ENCODE peak calls at places on chromosomes 7 and 10, in seven cellular contexts. One of them, this sample, is unnamed.

GRCh38 chr10:44990302-44990655 is 10.4 kb upstream of the ZNF22 start:
- DNase-seq in heart left ventricle: no peak
- DNase-seq in CD8-positive, alpha-beta T cell: no peak
- DNase-seq in lower lobe of right lung: no peak
- DNase-seq in hepatocyte: no peak
- DNase-seq in IMR-90: no peak
- DNase-seq in left ventricle myocardium inferior: no peak
- DNase-seq in this sample: no peak

GRCh38 chr10:34017281-34017680 is 682.8 kb upstream of the NRP1 start:
- DNase-seq in heart left ventricle: no peak
- DNase-seq in CD8-positive, alpha-beta T cell: no peak
- DNase-seq in lower lobe of right lung: no peak
- DNase-seq in hepatocyte: no peak
- DNase-seq in IMR-90: no peak
- DNase-seq in left ventricle myocardium inferior: no peak
- DNase-seq in this sample: no peak

GRCh38 chr10:99537381-99538286 is 4.9 kb downstream of the NKX2-3 start:
- DNase-seq in heart left ventricle: no peak
- DNase-seq in CD8-positive, alpha-beta T cell: no peak
- DNase-seq in lower lobe of right lung: no peak
- DNase-seq in hepatocyte: no peak
- DNase-seq in IMR-90: no peak
- DNase-seq in left ventricle myocardium inferior: no peak
- DNase-seq in this sample: no peak

GRCh38 chr7:129734400-129734799 is 122.9 kb downstream of the NRF1 start:
- DNase-seq in heart left ventricle: no peak
- DNase-seq in CD8-positive, alpha-beta T cell: no peak
- DNase-seq in lower lobe of right lung: no peak
- DNase-seq in hepatocyte: no peak
- DNase-seq in IMR-90: no peak
- DNase-seq in left ventricle myocardium inferior: no peak
- DNase-seq in this sample: no peak

GRCh38 chr10:48604408-48605263 is at the start of gene ARHGAP22:
- DNase-seq in heart left ventricle: peak; percentile 57
- DNase-seq in CD8-positive, alpha-beta T cell: no peak
- DNase-seq in lower lobe of right lung: peak; percentile 56
- DNase-seq in hepatocyte: peak; percentile 32
- DNase-seq in IMR-90: peak; percentile 29
- DNase-seq in left ventricle myocardium inferior: peak; percentile 75
- DNase-seq in this sample: no peak

GRCh38 chr10:28954211-28954610 is 276.9 kb downstream of the BAMBI start:
- DNase-seq in heart left ventricle: no peak
- DNase-seq in CD8-positive, alpha-beta T cell: no peak
- DNase-seq in lower lobe of right lung: no peak
- DNase-seq in hepatocyte: no peak
- DNase-seq in IMR-90: peak; percentile 34
- DNase-seq in left ventricle myocardium inferior: no peak
- DNase-seq in this sample: no peak

GRCh38 chr7:96312502-96312901 is 9.4 kb downstream of the SLC25A13 start:
- DNase-seq in heart left ventricle: no peak
- DNase-seq in CD8-positive, alpha-beta T cell: no peak
- DNase-seq in lower lobe of right lung: no peak
- DNase-seq in hepatocyte: no peak
- DNase-seq in IMR-90: no peak
- DNase-seq in left ventricle myocardium inferior: no peak
- DNase-seq in this sample: no peak

GRCh38 chr10:71460615-71461014 is 63.9 kb downstream of the CDH23 start:
- DNase-seq in heart left ventricle: no peak
- DNase-seq in CD8-positive, alpha-beta T cell: no peak
- DNase-seq in lower lobe of right lung: no peak
- DNase-seq in hepatocyte: no peak
- DNase-seq in IMR-90: no peak
- DNase-seq in left ventricle myocardium inferior: no peak
- DNase-seq in this sample: no peak

GRCh38 chr10:44864042-44864436 is 47.1 kb upstream of the TMEM72 start:
- DNase-seq in heart left ventricle: peak; percentile 49
- DNase-seq in CD8-positive, alpha-beta T cell: no peak
- DNase-seq in lower lobe of right lung: peak; percentile 64
- DNase-seq in hepatocyte: peak; percentile 78
- DNase-seq in IMR-90: no peak
- DNase-seq in left ventricle myocardium inferior: no peak
- DNase-seq in this sample: no peak

GRCh38 chr7:18040196-18040595 is 12.6 kb upstream of the PRPS1L1 start:
- DNase-seq in heart left ventricle: no peak
- DNase-seq in CD8-positive, alpha-beta T cell: no peak
- DNase-seq in lower lobe of right lung: no peak
- DNase-seq in hepatocyte: no peak
- DNase-seq in IMR-90: peak; percentile 90
- DNase-seq in left ventricle myocardium inferior: no peak
- DNase-seq in this sample: no peak

GRCh38 chr7:99625321-99625720 is 8.6 kb downstream of the ZSCAN25 start:
- DNase-seq in heart left ventricle: no peak
- DNase-seq in CD8-positive, alpha-beta T cell: no peak
- DNase-seq in lower lobe of right lung: no peak
- DNase-seq in hepatocyte: no peak
- DNase-seq in IMR-90: no peak
- DNase-seq in left ventricle myocardium inferior: no peak
- DNase-seq in this sample: no peak

GRCh38 chr7:130922206-130923112 is 188.5 kb upstream of the KLF14 start:
- DNase-seq in heart left ventricle: no peak
- DNase-seq in CD8-positive, alpha-beta T cell: no peak
- DNase-seq in lower lobe of right lung: no peak
- DNase-seq in hepatocyte: no peak
- DNase-seq in IMR-90: no peak
- DNase-seq in left ventricle myocardium inferior: no peak
- DNase-seq in this sample: no peak

GRCh38 chr10:18658301-18658991 is 785 bp upstream of the ARL5B start:
- DNase-seq in heart left ventricle: no peak
- DNase-seq in CD8-positive, alpha-beta T cell: no peak
- DNase-seq in lower lobe of right lung: no peak
- DNase-seq in hepatocyte: peak; percentile 40
- DNase-seq in IMR-90: peak; percentile 36
- DNase-seq in left ventricle myocardium inferior: no peak
- DNase-seq in this sample: no peak

GRCh38 chr7:123845823-123846216 is 851 bp downstream of the HYAL4 start:
- DNase-seq in heart left ventricle: no peak
- DNase-seq in CD8-positive, alpha-beta T cell: no peak
- DNase-seq in lower lobe of right lung: no peak
- DNase-seq in hepatocyte: no peak
- DNase-seq in IMR-90: no peak
- DNase-seq in left ventricle myocardium inferior: no peak
- DNase-seq in this sample: no peak

GRCh38 chr10:81101062-81101461 is 563.4 kb downstream of the SH2D4B start:
- DNase-seq in heart left ventricle: no peak
- DNase-seq in CD8-positive, alpha-beta T cell: no peak
- DNase-seq in lower lobe of right lung: no peak
- DNase-seq in hepatocyte: no peak
- DNase-seq in IMR-90: no peak
- DNase-seq in left ventricle myocardium inferior: no peak
- DNase-seq in this sample: no peak

GRCh38 chr7:123022576-123022975 is 27.1 kb upstream of the TAS2R16 start:
- DNase-seq in heart left ventricle: no peak
- DNase-seq in CD8-positive, alpha-beta T cell: no peak
- DNase-seq in lower lobe of right lung: no peak
- DNase-seq in hepatocyte: no peak
- DNase-seq in IMR-90: no peak
- DNase-seq in left ventricle myocardium inferior: no peak
- DNase-seq in this sample: no peak

GRCh38 chr7:137762334-137762733 is 84.4 kb downstream of the DGKI start:
- DNase-seq in heart left ventricle: no peak
- DNase-seq in CD8-positive, alpha-beta T cell: no peak
- DNase-seq in lower lobe of right lung: no peak
- DNase-seq in hepatocyte: no peak
- DNase-seq in IMR-90: no peak
- DNase-seq in left ventricle myocardium inferior: no peak
- DNase-seq in this sample: no peak

GRCh38 chr10:21712975-21713374 is 178.9 kb downstream of the MLLT10 start:
- DNase-seq in heart left ventricle: no peak
- DNase-seq in CD8-positive, alpha-beta T cell: no peak
- DNase-seq in lower lobe of right lung: no peak
- DNase-seq in hepatocyte: no peak
- DNase-seq in IMR-90: no peak
- DNase-seq in left ventricle myocardium inferior: no peak
- DNase-seq in this sample: no peak

GRCh38 chr7:64183126-64183742 is 23.8 kb upstream of the ZNF735 start:
- DNase-seq in heart left ventricle: no peak
- DNase-seq in CD8-positive, alpha-beta T cell: no peak
- DNase-seq in lower lobe of right lung: peak; percentile 54
- DNase-seq in hepatocyte: no peak
- DNase-seq in IMR-90: no peak
- DNase-seq in left ventricle myocardium inferior: no peak
- DNase-seq in this sample: peak; percentile 21

GRCh38 chr7:80432166-80432565 is 79.7 kb downstream of the GNAT3 start:
- DNase-seq in heart left ventricle: no peak
- DNase-seq in CD8-positive, alpha-beta T cell: no peak
- DNase-seq in lower lobe of right lung: no peak
- DNase-seq in hepatocyte: no peak
- DNase-seq in IMR-90: peak; percentile 57
- DNase-seq in left ventricle myocardium inferior: no peak
- DNase-seq in this sample: no peak

GRCh38 chr10:55766212-55766611 is 594.8 kb downstream of the ZWINT start:
- DNase-seq in heart left ventricle: no peak
- DNase-seq in CD8-positive, alpha-beta T cell: no peak
- DNase-seq in lower lobe of right lung: no peak
- DNase-seq in hepatocyte: no peak
- DNase-seq in IMR-90: no peak
- DNase-seq in left ventricle myocardium inferior: no peak
- DNase-seq in this sample: no peak

GRCh38 chr10:3486346-3487065 is 298.5 kb downstream of the KLF6 start:
- DNase-seq in heart left ventricle: no peak
- DNase-seq in CD8-positive, alpha-beta T cell: no peak
- DNase-seq in lower lobe of right lung: peak; percentile 80
- DNase-seq in hepatocyte: peak; percentile 93
- DNase-seq in IMR-90: peak; percentile 57
- DNase-seq in left ventricle myocardium inferior: no peak
- DNase-seq in this sample: no peak

GRCh38 chr7:156327474-156327873 is 313.1 kb upstream of the RNF32 start:
- DNase-seq in heart left ventricle: no peak
- DNase-seq in CD8-positive, alpha-beta T cell: no peak
- DNase-seq in lower lobe of right lung: no peak
- DNase-seq in hepatocyte: no peak
- DNase-seq in IMR-90: no peak
- DNase-seq in left ventricle myocardium inferior: no peak
- DNase-seq in this sample: no peak

GRCh38 chr10:101041252-101041761 is 10.3 kb downstream of the SFXN3 start:
- DNase-seq in heart left ventricle: peak; percentile 78
- DNase-seq in CD8-positive, alpha-beta T cell: peak; percentile 46
- DNase-seq in lower lobe of right lung: peak; percentile 74
- DNase-seq in hepatocyte: peak; percentile 92
- DNase-seq in IMR-90: peak; percentile 88
- DNase-seq in left ventricle myocardium inferior: peak; percentile 75
- DNase-seq in this sample: peak; percentile 66

GRCh38 chr10:131792011-131792651 is 108.7 kb upstream of the PPP2R2D start:
- DNase-seq in heart left ventricle: no peak
- DNase-seq in CD8-positive, alpha-beta T cell: no peak
- DNase-seq in lower lobe of right lung: no peak
- DNase-seq in hepatocyte: no peak
- DNase-seq in IMR-90: no peak
- DNase-seq in left ventricle myocardium inferior: no peak
- DNase-seq in this sample: no peak

GRCh38 chr7:57207836-57208235 is 75.6 kb upstream of the ZNF479 start:
- DNase-seq in heart left ventricle: no peak
- DNase-seq in CD8-positive, alpha-beta T cell: no peak
- DNase-seq in lower lobe of right lung: peak; percentile 4
- DNase-seq in hepatocyte: no peak
- DNase-seq in IMR-90: no peak
- DNase-seq in left ventricle myocardium inferior: no peak
- DNase-seq in this sample: no peak

GRCh38 chr7:5549096-5549896 is 125.7 kb upstream of the TNRC18 start:
- DNase-seq in heart left ventricle: peak; percentile 83
- DNase-seq in CD8-positive, alpha-beta T cell: no peak
- DNase-seq in lower lobe of right lung: peak; percentile 67
- DNase-seq in hepatocyte: peak; percentile 90
- DNase-seq in IMR-90: peak; percentile 75
- DNase-seq in left ventricle myocardium inferior: peak; percentile 34
- DNase-seq in this sample: no peak
- H3K27ac ChIP-seq in heart left ventricle: no peak overlapping the region
- H3K27ac ChIP-seq in CD8-positive, alpha-beta T cell: no peak overlapping the region
- H3K27ac ChIP-seq in lower lobe of right lung: no peak overlapping the region
- H3K27ac ChIP-seq in hepatocyte: peak overlapping the region; percentile 94
- H3K27ac ChIP-seq in IMR-90: no peak overlapping the region
- H3K27ac ChIP-seq in left ventricle myocardium inferior: peak overlapping the region; percentile 45
- H3K27ac ChIP-seq in this sample: no peak overlapping the region

GRCh38 chr10:70063418-70064098 is 10.9 kb downstream of the MACROH2A2 start:
- DNase-seq in heart left ventricle: no peak
- DNase-seq in CD8-positive, alpha-beta T cell: no peak
- DNase-seq in lower lobe of right lung: no peak
- DNase-seq in hepatocyte: no peak
- DNase-seq in IMR-90: no peak
- DNase-seq in left ventricle myocardium inferior: no peak
- DNase-seq in this sample: no peak

GRCh38 chr10:70054902-70055301 is 2.3 kb downstream of the MACROH2A2 start:
- DNase-seq in heart left ventricle: no peak
- DNase-seq in CD8-positive, alpha-beta T cell: no peak
- DNase-seq in lower lobe of right lung: no peak
- DNase-seq in hepatocyte: no peak
- DNase-seq in IMR-90: no peak
- DNase-seq in left ventricle myocardium inferior: no peak
- DNase-seq in this sample: no peak

GRCh38 chr10:70066190-70066589 is 13.5 kb downstream of the MACROH2A2 start:
- DNase-seq in heart left ventricle: no peak
- DNase-seq in CD8-positive, alpha-beta T cell: no peak
- DNase-seq in lower lobe of right lung: no peak
- DNase-seq in hepatocyte: no peak
- DNase-seq in IMR-90: no peak
- DNase-seq in left ventricle myocardium inferior: no peak
- DNase-seq in this sample: no peak

GRCh38 chr10:70055550-70055949 is 2.9 kb downstream of the MACROH2A2 start:
- DNase-seq in heart left ventricle: no peak
- DNase-seq in CD8-positive, alpha-beta T cell: no peak
- DNase-seq in lower lobe of right lung: no peak
- DNase-seq in hepatocyte: no peak
- DNase-seq in IMR-90: peak; percentile 54
- DNase-seq in left ventricle myocardium inferior: no peak
- DNase-seq in this sample: no peak

GRCh38 chr10:70060389-70060788 is 7.7 kb downstream of the MACROH2A2 start:
- DNase-seq in heart left ventricle: no peak
- DNase-seq in CD8-positive, alpha-beta T cell: no peak
- DNase-seq in lower lobe of right lung: no peak
- DNase-seq in hepatocyte: no peak
- DNase-seq in IMR-90: no peak
- DNase-seq in left ventricle myocardium inferior: no peak
- DNase-seq in this sample: no peak
- TF ChIP-seq CTCF in heart left ventricle: no peak
- TF ChIP-seq CTCF in CD8-positive, alpha-beta T cell: no peak
- TF ChIP-seq CTCF in lower lobe of right lung: no peak
- TF ChIP-seq CTCF in hepatocyte: no peak
- TF ChIP-seq CTCF in IMR-90: no peak
- TF ChIP-seq CTCF in left ventricle myocardium inferior: no peak
- TF ChIP-seq CTCF in this sample: no peak

GRCh38 chr7:106346678-106347217 is 62.0 kb upstream of the NAMPT start:
- DNase-seq in heart left ventricle: no peak
- DNase-seq in CD8-positive, alpha-beta T cell: no peak
- DNase-seq in lower lobe of right lung: no peak
- DNase-seq in hepatocyte: no peak
- DNase-seq in IMR-90: peak; percentile 97
- DNase-seq in left ventricle myocardium inferior: no peak
- DNase-seq in this sample: peak; percentile 25
- H3K9me3 ChIP-seq in heart left ventricle: peaks cover 37% of the 10 kb centered on the region
- H3K9me3 ChIP-seq in CD8-positive, alpha-beta T cell: no peaks in the 10 kb centered on the region
- H3K9me3 ChIP-seq in lower lobe of right lung: peaks cover 16% of the 10 kb centered on the region
- H3K9me3 ChIP-seq in hepatocyte: no peaks in the 10 kb centered on the region
- H3K9me3 ChIP-seq in IMR-90: peaks cover 16% of the 10 kb centered on the region
- H3K9me3 ChIP-seq in left ventricle myocardium inferior: peaks cover 48% of the 10 kb centered on the region
- H3K9me3 ChIP-seq in this sample: peaks cover 11% of the 10 kb centered on the region

GRCh38 chr7:134691820-134692705 is 45.4 kb downstream of the BPGM start:
- DNase-seq in heart left ventricle: no peak
- DNase-seq in CD8-positive, alpha-beta T cell: no peak
- DNase-seq in lower lobe of right lung: no peak
- DNase-seq in hepatocyte: peak; percentile 42
- DNase-seq in IMR-90: peak; percentile 52
- DNase-seq in left ventricle myocardium inferior: no peak
- DNase-seq in this sample: no peak
- H3K27ac ChIP-seq in heart left ventricle: no peak overlapping the region
- H3K27ac ChIP-seq in CD8-positive, alpha-beta T cell: no peak overlapping the region
- H3K27ac ChIP-seq in lower lobe of right lung: no peak overlapping the region
- H3K27ac ChIP-seq in hepatocyte: peak overlapping the region; percentile 75
- H3K27ac ChIP-seq in IMR-90: peak overlapping the region; percentile 51
- H3K27ac ChIP-seq in left ventricle myocardium inferior: peak overlapping the region; percentile 56
- H3K27ac ChIP-seq in this sample: no peak overlapping the region